ENCODE peak calls at places on chromosomes 16 and 17, in six cellular contexts. One of them, this sample, is unnamed.

GRCh38 chr17:16419929-16420271 is 4.5 kb downstream of the TRPV2 start:
- DNase-seq in activated T-helper 1 cell treated with Interleukin-2 at 50 U/mL for 16 hours: peak; percentile 24
- DNase-seq in A549: no peak
- DNase-seq in AG10803: peak; percentile 76
- DNase-seq in stimulated activated CD8-positive, alpha-beta memory T cell treated with anti-CD3 and anti-CD28 coated beads, Interleukin-7, amount 100 ng/mL, for 24 hours: no peak
- DNase-seq in T-cell: no peak
- DNase-seq in this sample: no peak

GRCh38 chr16:19431636-19432340 is 14.1 kb downstream of the TMC5 start:
- DNase-seq in T-cell: no peak
- DNase-seq in activated T-helper 1 cell treated with Interleukin-2 at 50 U/mL for 16 hours: no peak
- DNase-seq in A549: no peak
- DNase-seq in AG10803: no peak
- DNase-seq in stimulated activated CD8-positive, alpha-beta memory T cell treated with anti-CD3 and anti-CD28 coated beads, Interleukin-7, amount 100 ng/mL, for 24 hours: no peak
- DNase-seq in this sample: no peak

GRCh38 chr16:84324439-84325262 is 30.0 kb downstream of the WFDC1 start:
- DNase-seq in stimulated activated CD8-positive, alpha-beta memory T cell treated with anti-CD3 and anti-CD28 coated beads, Interleukin-7, amount 100 ng/mL, for 24 hours: no peak
- DNase-seq in A549: no peak
- DNase-seq in T-cell: no peak
- DNase-seq in AG10803: no peak
- DNase-seq in activated T-helper 1 cell treated with Interleukin-2 at 50 U/mL for 16 hours: no peak
- DNase-seq in this sample: no peak

GRCh38 chr16:53007095-53007494 is 45.6 kb downstream of the CHD9NB start:
- DNase-seq in activated T-helper 1 cell treated with Interleukin-2 at 50 U/mL for 16 hours: no peak
- DNase-seq in stimulated activated CD8-positive, alpha-beta memory T cell treated with anti-CD3 and anti-CD28 coated beads, Interleukin-7, amount 100 ng/mL, for 24 hours: no peak
- DNase-seq in AG10803: no peak
- DNase-seq in T-cell: no peak
- DNase-seq in A549: no peak
- DNase-seq in this sample: no peak

GRCh38 chr16:2842340-2843000 is 12.4 kb downstream of the ZG16B start:
- DNase-seq in stimulated activated CD8-positive, alpha-beta memory T cell treated with anti-CD3 and anti-CD28 coated beads, Interleukin-7, amount 100 ng/mL, for 24 hours: peak; percentile 74
- DNase-seq in AG10803: no peak
- DNase-seq in activated T-helper 1 cell treated with Interleukin-2 at 50 U/mL for 16 hours: peak; percentile 59
- DNase-seq in T-cell: peak; percentile 71
- DNase-seq in A549: no peak
- DNase-seq in this sample: peak; percentile 14

GRCh38 chr17:43667506-43668438 is 6.0 kb upstream of the MEOX1 start:
- DNase-seq in A549: no peak
- DNase-seq in T-cell: no peak
- DNase-seq in activated T-helper 1 cell treated with Interleukin-2 at 50 U/mL for 16 hours: no peak
- DNase-seq in stimulated activated CD8-positive, alpha-beta memory T cell treated with anti-CD3 and anti-CD28 coated beads, Interleukin-7, amount 100 ng/mL, for 24 hours: no peak
- DNase-seq in AG10803: peak; percentile 55
- DNase-seq in this sample: no peak

GRCh38 chr17:31560836-31561235 is 169.4 kb downstream of the RAB11FIP4 start:
- DNase-seq in A549: no peak
- DNase-seq in AG10803: peak; percentile 25
- DNase-seq in activated T-helper 1 cell treated with Interleukin-2 at 50 U/mL for 16 hours: no peak
- DNase-seq in stimulated activated CD8-positive, alpha-beta memory T cell treated with anti-CD3 and anti-CD28 coated beads, Interleukin-7, amount 100 ng/mL, for 24 hours: no peak
- DNase-seq in T-cell: no peak
- DNase-seq in this sample: no peak

GRCh38 chr17:62017912-62018311 is 47.2 kb downstream of the MED13 start:
- DNase-seq in T-cell: no peak
- DNase-seq in activated T-helper 1 cell treated with Interleukin-2 at 50 U/mL for 16 hours: no peak
- DNase-seq in AG10803: no peak
- DNase-seq in A549: no peak
- DNase-seq in stimulated activated CD8-positive, alpha-beta memory T cell treated with anti-CD3 and anti-CD28 coated beads, Interleukin-7, amount 100 ng/mL, for 24 hours: no peak
- DNase-seq in this sample: no peak

GRCh38 chr17:42112552-42113176 is at the start of gene DHX58:
- DNase-seq in AG10803: peak; percentile 84
- DNase-seq in stimulated activated CD8-positive, alpha-beta memory T cell treated with anti-CD3 and anti-CD28 coated beads, Interleukin-7, amount 100 ng/mL, for 24 hours: peak; percentile 40
- DNase-seq in T-cell: peak; percentile 81
- DNase-seq in A549: peak; percentile 54
- DNase-seq in activated T-helper 1 cell treated with Interleukin-2 at 50 U/mL for 16 hours: peak; percentile 63
- DNase-seq in this sample: peak; percentile 72

GRCh38 chr16:84849751-84850150 is 30.0 kb downstream of the CRISPLD2 start:
- DNase-seq in A549: no peak
- DNase-seq in T-cell: no peak
- DNase-seq in activated T-helper 1 cell treated with Interleukin-2 at 50 U/mL for 16 hours: no peak
- DNase-seq in AG10803: no peak
- DNase-seq in stimulated activated CD8-positive, alpha-beta memory T cell treated with anti-CD3 and anti-CD28 coated beads, Interleukin-7, amount 100 ng/mL, for 24 hours: no peak
- DNase-seq in this sample: no peak

GRCh38 chr16:56245197-56245596 is 53.9 kb downstream of the GNAO1 start:
- DNase-seq in stimulated activated CD8-positive, alpha-beta memory T cell treated with anti-CD3 and anti-CD28 coated beads, Interleukin-7, amount 100 ng/mL, for 24 hours: no peak
- DNase-seq in T-cell: no peak
- DNase-seq in activated T-helper 1 cell treated with Interleukin-2 at 50 U/mL for 16 hours: no peak
- DNase-seq in AG10803: peak; percentile 35
- DNase-seq in A549: no peak
- DNase-seq in this sample: no peak

GRCh38 chr17:75315541-75316243 is 26.5 kb upstream of the SLC25A19 start:
- DNase-seq in stimulated activated CD8-positive, alpha-beta memory T cell treated with anti-CD3 and anti-CD28 coated beads, Interleukin-7, amount 100 ng/mL, for 24 hours: no peak
- DNase-seq in AG10803: peak; percentile 43
- DNase-seq in T-cell: no peak
- DNase-seq in A549: no peak
- DNase-seq in activated T-helper 1 cell treated with Interleukin-2 at 50 U/mL for 16 hours: no peak
- DNase-seq in this sample: no peak

GRCh38 chr16:57986196-57986595 is 14.3 kb downstream of the ZNF319 start:
- DNase-seq in activated T-helper 1 cell treated with Interleukin-2 at 50 U/mL for 16 hours: no peak
- DNase-seq in A549: no peak
- DNase-seq in AG10803: no peak
- DNase-seq in stimulated activated CD8-positive, alpha-beta memory T cell treated with anti-CD3 and anti-CD28 coated beads, Interleukin-7, amount 100 ng/mL, for 24 hours: no peak
- DNase-seq in T-cell: no peak
- DNase-seq in this sample: no peak

GRCh38 chr17:62892069-62892675 is 73.9 kb upstream of the TANC2 start:
- DNase-seq in stimulated activated CD8-positive, alpha-beta memory T cell treated with anti-CD3 and anti-CD28 coated beads, Interleukin-7, amount 100 ng/mL, for 24 hours: no peak
- DNase-seq in activated T-helper 1 cell treated with Interleukin-2 at 50 U/mL for 16 hours: no peak
- DNase-seq in A549: no peak
- DNase-seq in AG10803: no peak
- DNase-seq in T-cell: no peak
- DNase-seq in this sample: no peak

GRCh38 chr17:48995871-48996695 is 1.1 kb upstream of the IGF2BP1 start:
- DNase-seq in AG10803: no peak
- DNase-seq in activated T-helper 1 cell treated with Interleukin-2 at 50 U/mL for 16 hours: no peak
- DNase-seq in A549: peak; percentile 95
- DNase-seq in stimulated activated CD8-positive, alpha-beta memory T cell treated with anti-CD3 and anti-CD28 coated beads, Interleukin-7, amount 100 ng/mL, for 24 hours: no peak
- DNase-seq in T-cell: no peak
- DNase-seq in this sample: no peak

GRCh38 chr17:27295945-27296344 is 2.0 kb downstream of the WSB1 start:
- DNase-seq in activated T-helper 1 cell treated with Interleukin-2 at 50 U/mL for 16 hours: no peak
- DNase-seq in stimulated activated CD8-positive, alpha-beta memory T cell treated with anti-CD3 and anti-CD28 coated beads, Interleukin-7, amount 100 ng/mL, for 24 hours: no peak
- DNase-seq in A549: no peak
- DNase-seq in T-cell: no peak
- DNase-seq in AG10803: no peak
- DNase-seq in this sample: no peak

GRCh38 chr16:24998201-24998600 is 17.0 kb downstream of the ARHGAP17 start:
- DNase-seq in AG10803: no peak
- DNase-seq in activated T-helper 1 cell treated with Interleukin-2 at 50 U/mL for 16 hours: no peak
- DNase-seq in A549: no peak
- DNase-seq in stimulated activated CD8-positive, alpha-beta memory T cell treated with anti-CD3 and anti-CD28 coated beads, Interleukin-7, amount 100 ng/mL, for 24 hours: no peak
- DNase-seq in T-cell: no peak
- DNase-seq in this sample: no peak

GRCh38 chr16:81635336-81635947 is 143.6 kb upstream of the PLCG2 start:
- DNase-seq in T-cell: no peak
- DNase-seq in activated T-helper 1 cell treated with Interleukin-2 at 50 U/mL for 16 hours: no peak
- DNase-seq in stimulated activated CD8-positive, alpha-beta memory T cell treated with anti-CD3 and anti-CD28 coated beads, Interleukin-7, amount 100 ng/mL, for 24 hours: no peak
- DNase-seq in A549: no peak
- DNase-seq in AG10803: no peak
- DNase-seq in this sample: no peak

GRCh38 chr17:11901901-11902300 is 95.4 kb downstream of the ZNF18 start:
- DNase-seq in AG10803: no peak
- DNase-seq in T-cell: no peak
- DNase-seq in activated T-helper 1 cell treated with Interleukin-2 at 50 U/mL for 16 hours: no peak
- DNase-seq in A549: no peak
- DNase-seq in stimulated activated CD8-positive, alpha-beta memory T cell treated with anti-CD3 and anti-CD28 coated beads, Interleukin-7, amount 100 ng/mL, for 24 hours: no peak
- DNase-seq in this sample: no peak

GRCh38 chr17:12620200-12620720 is 45.4 kb upstream of the MYOCD start:
- DNase-seq in A549: no peak
- DNase-seq in stimulated activated CD8-positive, alpha-beta memory T cell treated with anti-CD3 and anti-CD28 coated beads, Interleukin-7, amount 100 ng/mL, for 24 hours: no peak
- DNase-seq in T-cell: no peak
- DNase-seq in AG10803: no peak
- DNase-seq in activated T-helper 1 cell treated with Interleukin-2 at 50 U/mL for 16 hours: no peak
- DNase-seq in this sample: no peak

GRCh38 chr17:65485388-65486299 is 75.8 kb downstream of the AXIN2 start:
- DNase-seq in A549: no peak
- DNase-seq in activated T-helper 1 cell treated with Interleukin-2 at 50 U/mL for 16 hours: no peak
- DNase-seq in AG10803: peak; percentile 56
- DNase-seq in T-cell: no peak
- DNase-seq in stimulated activated CD8-positive, alpha-beta memory T cell treated with anti-CD3 and anti-CD28 coated beads, Interleukin-7, amount 100 ng/mL, for 24 hours: no peak
- DNase-seq in this sample: no peak

GRCh38 chr17:77923135-77923534 is 35.4 kb upstream of the TNRC6C start:
- DNase-seq in stimulated activated CD8-positive, alpha-beta memory T cell treated with anti-CD3 and anti-CD28 coated beads, Interleukin-7, amount 100 ng/mL, for 24 hours: no peak
- DNase-seq in activated T-helper 1 cell treated with Interleukin-2 at 50 U/mL for 16 hours: no peak
- DNase-seq in T-cell: no peak
- DNase-seq in AG10803: no peak
- DNase-seq in A549: no peak
- DNase-seq in this sample: no peak

GRCh38 chr17:6523330-6523729 is 33.0 kb downstream of the PITPNM3 start:
- DNase-seq in A549: peak; percentile 68
- DNase-seq in T-cell: no peak
- DNase-seq in activated T-helper 1 cell treated with Interleukin-2 at 50 U/mL for 16 hours: no peak
- DNase-seq in AG10803: no peak
- DNase-seq in stimulated activated CD8-positive, alpha-beta memory T cell treated with anti-CD3 and anti-CD28 coated beads, Interleukin-7, amount 100 ng/mL, for 24 hours: no peak
- DNase-seq in this sample: no peak

GRCh38 chr17:29616300-29617048 is 6.2 kb downstream of the CORO6 start:
- DNase-seq in AG10803: no peak
- DNase-seq in A549: no peak
- DNase-seq in T-cell: no peak
- DNase-seq in stimulated activated CD8-positive, alpha-beta memory T cell treated with anti-CD3 and anti-CD28 coated beads, Interleukin-7, amount 100 ng/mL, for 24 hours: no peak
- DNase-seq in activated T-helper 1 cell treated with Interleukin-2 at 50 U/mL for 16 hours: no peak
- DNase-seq in this sample: no peak